ENCODE peak calls at places on chromosomes 4 and X, in six cellular contexts. E is right cardiac atrium; K is psoas muscle; T is uterus; P is A549; F is naive thymus-derived CD4-positive, alpha-beta T cell. O is an unnamed sample.

GRCh38 chr4:152104286-152104685 is 343.5 kb upstream of the GATB start:
- DNase-seq in K (no peak), P (no peak), T (no peak), E (peak; percentile 40), F (no peak), O (no peak)

GRCh38 chr4:53537606-53538005 is 53.7 kb downstream of the LNX1 start:
- DNase-seq in E (no peak), F (no peak), P (no peak), T (no peak), K (no peak), O (no peak)

GRCh38 chrX:87805829-87806490 is 288.4 kb downstream of the KLHL4 start:
- DNase-seq in E (no peak), F (no peak), P (no peak), T (peak; percentile 17), K (no peak), O (no peak)

GRCh38 chrX:68841251-68842049 is 12.6 kb downstream of the EFNB1 start:
- DNase-seq in F (no peak), E (peak; percentile 81), T (no peak), K (no peak), P (no peak), O (peak; percentile 11)

GRCh38 chr4:74362347-74362746 is 2.6 kb upstream of the EREG start:
- DNase-seq in T (no peak), E (no peak), K (no peak), F (no peak), P (no peak), O (no peak)

GRCh38 chr4:19309365-19309764 is 942.3 kb upstream of the SLIT2 start:
- DNase-seq in F (no peak), E (no peak), K (no peak), P (no peak), T (no peak), O (no peak)

GRCh38 chrX:19609541-19609940 is 94.2 kb upstream of the MAP3K15 start:
- DNase-seq in P (no peak), T (no peak), K (no peak), F (no peak), E (no peak), O (no peak)

GRCh38 chrX:153851981-153852380 is 21.6 kb upstream of the PDZD4 start:
- DNase-seq in P (no peak), K (no peak), F (no peak), T (no peak), E (no peak), O (no peak)

GRCh38 chr4:150150545-150151156 is 72.4 kb downstream of the DCLK2 start:
- DNase-seq in E (peak; percentile 57), P (no peak), T (no peak), F (no peak), K (no peak), O (peak; percentile 59)

GRCh38 chrX:111100191-111100590 is 4.2 kb downstream of the PAK3 start:
- DNase-seq in T (no peak), K (no peak), P (peak; percentile 72), F (no peak), E (no peak), O (no peak)

GRCh38 chrX:9928083-9928482 is 39.1 kb upstream of the CLDN34 start:
- DNase-seq in P (no peak), K (no peak), F (no peak), T (no peak), E (no peak), O (peak; percentile 0)

GRCh38 chrX:130498653-130499274 is 97.0 kb downstream of the RBMX2 start:
- DNase-seq in T (no peak), K (no peak), F (no peak), P (no peak), E (no peak), O (no peak)

GRCh38 chrX:64204701-64205440 is 637 bp downstream of the AMER1 start:
- DNase-seq in K (peak; percentile 63), F (peak; percentile 6), E (peak; percentile 78), P (peak; percentile 42), T (peak; percentile 33), O (peak; percentile 38)

GRCh38 chr4:79650794-79651431 is 242.9 kb upstream of the GK2 start:
- DNase-seq in T (no peak), P (no peak), E (no peak), K (no peak), F (no peak), O (no peak)

GRCh38 chrX:71167031-71167781 is 22.6 kb downstream of the NLGN3 start:
- DNase-seq in T (no peak), F (no peak), K (no peak), P (no peak), E (no peak), O (no peak)

GRCh38 chrX:131068945-131069719 is 11.0 kb downstream of the ARHGAP36 start:
- DNase-seq in E (no peak), F (no peak), P (peak; percentile 72), T (no peak), K (no peak), O (no peak)

GRCh38 chrX:1422135-1422465 is 30.2 kb upstream of the SLC25A6 start:
- DNase-seq in E (no peak), T (no peak), F (no peak), P (no peak), K (no peak), O (no peak)

GRCh38 chrX:110665636-110666035 is 130.0 kb downstream of the CHRDL1 start:
- DNase-seq in T (no peak), K (no peak), P (peak; percentile 8), F (no peak), E (no peak), O (peak; percentile 0)

GRCh38 chr4:188439641-188440311 is 300.5 kb downstream of the TRIML1 start:
- DNase-seq in K (no peak), F (no peak), E (peak; percentile 76), P (no peak), T (no peak), O (peak; percentile 22)

GRCh38 chr4:140213736-140214135 is 59.8 kb upstream of the MAML3 start:
- DNase-seq in F (no peak), P (no peak), K (no peak), T (no peak), E (no peak), O (no peak)

GRCh38 chr4:108950158-108950915 is 187.5 kb upstream of the ETNPPL start:
- DNase-seq in K (no peak), P (no peak), F (no peak), E (no peak), T (no peak), O (no peak)

GRCh38 chrX:28693101-28693500 is 105.9 kb downstream of the IL1RAPL1 start:
- DNase-seq in T (no peak), F (no peak), E (no peak), P (no peak), K (no peak), O (no peak)

GRCh38 chr4:33959519-33959918 is 2284.8 kb downstream of the ARAP2 start:
- DNase-seq in E (no peak), F (no peak), K (no peak), T (no peak), P (no peak), O (no peak)

GRCh38 chr4:154123897-154124296 is 335.0 kb upstream of the SFRP2 start:
- DNase-seq in E (no peak), P (no peak), F (no peak), K (no peak), T (no peak), O (no peak)

GRCh38 chr4:88841635-88842034 is 144.0 kb upstream of the NAP1L5 start:
- DNase-seq in T (no peak), E (no peak), K (no peak), F (no peak), P (no peak), O (no peak)

GRCh38 chrX:16838202-16839066 is 31.7 kb downstream of the RBBP7 start:
- DNase-seq in K (peak; percentile 71), P (no peak), E (no peak), T (no peak), F (no peak), O (no peak)

GRCh38 chr4:3201718-3202702 is 46.9 kb upstream of the MSANTD1 start:
- DNase-seq in P (no peak), E (no peak), K (no peak), F (peak; percentile 25), T (no peak), O (no peak)

GRCh38 chrX:72539822-72540221 is 32.8 kb downstream of the HDAC8 start:
- DNase-seq in F (no peak), T (no peak), K (no peak), P (no peak), E (no peak), O (no peak)

GRCh38 chr4:47538516-47538915 is 53.4 kb downstream of the ATP10D start:
- DNase-seq in K (no peak), T (no peak), E (no peak), P (no peak), F (no peak), O (no peak)

GRCh38 chr4:181350578-181351420 is 892.4 kb upstream of the TENM3 start:
- DNase-seq in P (no peak), T (no peak), E (no peak), F (no peak), K (no peak), O (no peak)

DNA sequence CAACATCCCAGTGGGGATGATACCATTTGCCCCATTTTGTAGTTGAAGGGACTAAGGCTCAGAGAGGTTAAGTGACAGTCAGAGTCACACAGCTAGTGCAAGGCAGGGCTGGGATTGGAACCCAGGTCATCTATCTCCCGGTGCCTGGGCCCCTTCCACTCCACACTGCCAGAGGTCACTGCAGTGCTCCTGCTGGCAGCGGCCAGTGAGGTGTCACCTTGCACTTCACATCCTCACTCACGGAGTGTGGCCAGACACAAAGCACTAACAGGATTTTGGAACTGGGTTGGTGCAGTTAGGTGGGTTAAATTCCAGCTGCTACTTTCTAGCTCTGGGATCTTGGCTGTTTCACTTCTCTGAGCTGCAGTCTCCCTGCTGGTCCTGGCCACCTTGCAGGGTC is 118.6 kb downstream of the ENPP6 start:
- DNase-seq in E (peak; percentile 66), P (no peak), F (no peak), K (no peak), T (no peak), O (no peak)
- H3K27ac ChIP-seq in E (no peak overlapping the region), P (no peak overlapping the region), F (no peak overlapping the region), K (no peak overlapping the region), T (peak overlapping the region; percentile 36), O (no peak overlapping the region)

DNA sequence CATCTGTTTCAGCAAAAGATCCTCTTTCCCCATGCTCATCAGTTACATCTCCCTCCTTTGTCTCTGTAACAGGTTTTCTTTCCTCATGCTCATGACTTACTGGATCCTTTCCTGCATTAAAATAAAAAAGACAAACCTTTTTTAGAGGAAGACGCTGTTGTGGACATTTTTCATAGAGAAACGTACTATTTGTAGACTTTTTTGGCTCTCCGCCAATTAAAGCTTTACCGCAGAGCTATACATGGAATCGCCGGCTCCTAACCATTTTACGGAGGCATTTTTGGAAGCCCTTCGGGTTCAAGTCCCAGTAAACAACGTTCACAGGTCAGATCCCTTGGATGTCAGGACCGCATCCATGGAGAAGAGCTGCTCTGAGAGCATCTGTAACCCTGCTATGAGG is 1.3 kb downstream of the FAM9C start:
- DNase-seq in K (no peak), F (no peak), T (no peak), P (no peak), E (no peak), O (no peak)
- H3K27ac ChIP-seq in K (no peak overlapping the region), F (no peak overlapping the region), T (no peak overlapping the region), P (peak overlapping the region; percentile 37), E (no peak overlapping the region), O (no peak overlapping the region)

GRCh38 chr4:42348247-42348646 is 49.0 kb upstream of the SHISA3 start:
- DNase-seq in F (no peak), P (no peak), K (no peak), T (no peak), E (no peak), O (no peak)
- H3K27ac ChIP-seq in F (no peak overlapping the region), P (no peak overlapping the region), K (no peak overlapping the region), T (no peak overlapping the region), E (no peak overlapping the region), O (no peak overlapping the region)

GRCh38 chr4:113586072-113586471 is 175.5 kb downstream of the CAMK2D start:
- DNase-seq in P (no peak), F (no peak), T (no peak), E (no peak), K (no peak), O (no peak)
- H3K27ac ChIP-seq in P (no peak overlapping the region), F (no peak overlapping the region), T (no peak overlapping the region), E (no peak overlapping the region), K (peak overlapping the region; percentile 89), O (no peak overlapping the region)